ENCODE peak calls at places on chromosome 20, in ten cellular contexts. V, A, O, B, R, C, W, D, N and Q are unnamed samples. For H3K9me2, the result is how much of the 10 kb centered on the place peaks cover.

GRCh38 chr20:1934578-1935573 is 39.7 kb downstream of the SIRPA start:
- DNase-seq in V (peak), A (no peak), O (no peak), B (peak), R (no peak), C (peak), W (no peak), D (no peak), N (no peak), Q (no peak)

GRCh38 chr20:33798444-33798843 is 12.7 kb upstream of the CHMP4B start:
- DNase-seq in V (no peak), A (no peak), O (no peak), B (no peak), R (no peak), C (no peak), W (no peak), D (no peak), N (no peak), Q (no peak)

GRCh38 chr20:33657704-33658095 is 4.4 kb upstream of the C20orf144 start:
- DNase-seq in V (no peak), A (no peak), O (no peak), B (no peak), R (no peak), C (peak), W (no peak), D (no peak), N (no peak), Q (no peak)

GRCh38 chr20:16362642-16363041 is 210.6 kb downstream of the KIF16B start:
- DNase-seq in V (no peak), A (no peak), O (no peak), B (no peak), R (no peak), C (no peak), W (no peak), D (no peak), N (no peak), Q (peak)

GRCh38 chr20:56872620-56873458 is 243.7 kb downstream of the TFAP2C start:
- DNase-seq in V (no peak), A (no peak), O (no peak), B (peak), R (no peak), C (no peak), W (no peak), D (no peak), N (no peak), Q (peak)

GRCh38 chr20:5020760-5021159 is 19.4 kb upstream of the SLC23A2 start:
- DNase-seq in V (no peak), A (no peak), O (no peak), B (no peak), R (no peak), C (no peak), W (no peak), D (no peak), N (no peak), Q (no peak)

GRCh38 chr20:59777321-59777705 is 156.1 kb downstream of the SYCP2 start:
- DNase-seq in V (no peak), A (no peak), O (no peak), B (no peak), R (no peak), C (peak), W (no peak), D (no peak), N (no peak), Q (no peak)

GRCh38 chr20:4944518-4944917 is 56.8 kb downstream of the SLC23A2 start:
- DNase-seq in V (no peak), A (no peak), O (no peak), B (peak), R (no peak), C (no peak), W (no peak), D (no peak), N (no peak), Q (no peak)

GRCh38 chr20:23889775-23890187 is 10.2 kb upstream of the CST5 start:
- DNase-seq in V (peak), A (peak), O (peak), B (peak), R (peak), C (peak), W (peak), D (peak), N (peak), Q (peak)

GRCh38 chr20:34334654-34335407 is 28.2 kb upstream of the ITCH start:
- DNase-seq in V (no peak), A (no peak), O (no peak), B (no peak), R (no peak), C (no peak), W (peak), D (no peak), N (no peak), Q (peak)

GRCh38 chr20:38057351-38057972 is 23.9 kb downstream of the RPRD1B start:
- DNase-seq in V (peak), A (peak), O (peak), B (peak), R (peak), C (peak), W (peak), D (peak), N (peak), Q (peak)

GRCh38 chr20:46523696-46524328 is 10.5 kb upstream of the ZNF334 start:
- DNase-seq in V (peak), A (peak), O (no peak), B (peak), R (no peak), C (no peak), W (no peak), D (peak), N (peak), Q (peak)

GRCh38 chr20:46275091-46275490 is 33.2 kb downstream of the CDH22 start:
- DNase-seq in V (no peak), A (no peak), O (no peak), B (no peak), R (no peak), C (no peak), W (no peak), D (no peak), N (no peak), Q (no peak)

GRCh38 chr20:24419786-24420185 is 49.6 kb upstream of the SYNDIG1 start:
- DNase-seq in V (no peak), A (no peak), O (no peak), B (no peak), R (no peak), C (no peak), W (no peak), D (no peak), N (no peak), Q (no peak)

GRCh38 chr20:32140603-32141002 is 31.1 kb downstream of the TM9SF4 start:
- DNase-seq in V (no peak), A (no peak), O (no peak), B (no peak), R (no peak), C (no peak), W (no peak), D (no peak), N (no peak), Q (no peak)

GRCh38 chr20:14986026-14986655 is 648.7 kb upstream of the FLRT3 start:
- DNase-seq in V (peak), A (no peak), O (no peak), B (no peak), R (no peak), C (no peak), W (peak), D (no peak), N (no peak), Q (peak)

GRCh38 chr20:32943490-32944052 is 60.7 kb downstream of the SUN5 start:
- DNase-seq in V (no peak), A (no peak), O (no peak), B (no peak), R (no peak), C (no peak), W (no peak), D (peak), N (no peak), Q (no peak)

GRCh38 chr20:59424976-59425375 is 124.6 kb downstream of the EDN3 start:
- DNase-seq in V (no peak), A (no peak), O (no peak), B (no peak), R (no peak), C (no peak), W (no peak), D (no peak), N (no peak), Q (no peak)

GRCh38 chr20:6034134-6034969 is 19.5 kb downstream of the LRRN4 start:
- DNase-seq in V (no peak), A (peak), O (no peak), B (no peak), R (no peak), C (no peak), W (no peak), D (no peak), N (no peak), Q (no peak)

GRCh38 chr20:8248051-8248450 is 116.0 kb downstream of the PLCB1 start:
- DNase-seq in V (no peak), A (no peak), O (no peak), B (no peak), R (no peak), C (no peak), W (no peak), D (no peak), N (no peak), Q (no peak)

GRCh38 chr20:62201173-62202082 is 18.6 kb downstream of the MTG2 start:
- DNase-seq in V (no peak), A (no peak), O (peak), B (no peak), R (no peak), C (no peak), W (no peak), D (no peak), N (no peak), Q (no peak)

GRCh38 chr20:62200491-62201172 is 17.8 kb downstream of the MTG2 start:
- DNase-seq in V (no peak), A (no peak), O (no peak), B (no peak), R (no peak), C (no peak), W (no peak), D (no peak), N (no peak), Q (no peak)

GRCh38 chr20:62202083-62202395 is 18.0 kb downstream of the HRH3 start:
- DNase-seq in V (no peak), A (no peak), O (no peak), B (peak), R (no peak), C (no peak), W (no peak), D (no peak), N (no peak), Q (peak)

GRCh38 chr20:62203378-62204030 is 16.6 kb downstream of the HRH3 start:
- DNase-seq in V (no peak), A (no peak), O (no peak), B (no peak), R (no peak), C (no peak), W (no peak), D (no peak), N (no peak), Q (peak)

GRCh38 chr20:62202676-62203377 is 17.3 kb downstream of the HRH3 start:
- DNase-seq in V (no peak), A (no peak), O (no peak), B (no peak), R (no peak), C (no peak), W (no peak), D (no peak), N (no peak), Q (no peak)
- H3K9me2 ChIP-seq in V (under half), A (under half), O (under half), B (under half), R (under half), C (under half), W (under half), D (under half), N (under half), Q (under half)

GRCh38 chr20:51135926-51136325 is 113.0 kb upstream of the KCNG1 start:
- DNase-seq in V (no peak), A (no peak), O (no peak), B (no peak), R (no peak), C (no peak), W (no peak), D (no peak), N (no peak), Q (no peak)

GRCh38 chr20:51131806-51132205 is 108.9 kb upstream of the KCNG1 start:
- DNase-seq in V (no peak), A (no peak), O (no peak), B (no peak), R (no peak), C (no peak), W (no peak), D (no peak), N (no peak), Q (no peak)

GRCh38 chr20:51134405-51134804 is 111.5 kb upstream of the KCNG1 start:
- DNase-seq in V (no peak), A (no peak), O (no peak), B (no peak), R (no peak), C (no peak), W (no peak), D (no peak), N (no peak), Q (no peak)

GRCh38 chr20:51129201-51129671 is 106.3 kb upstream of the KCNG1 start:
- DNase-seq in V (no peak), A (no peak), O (peak), B (no peak), R (no peak), C (peak), W (no peak), D (no peak), N (no peak), Q (no peak)

GRCh38 chr20:51132286-51132810 is 109.4 kb upstream of the KCNG1 start:
- DNase-seq in V (no peak), A (no peak), O (no peak), B (peak), R (no peak), C (no peak), W (no peak), D (no peak), N (no peak), Q (peak)
- H3K9me2 ChIP-seq in V (under half), A (under half), O (under half), B (under half), R (under half), C (under half), W (under half), D (under half), N (under half), Q (under half)

GRCh38 chr20:3367125-3367524 is 40.3 kb downstream of the DNAAF9 start:
- DNase-seq in V (no peak), A (peak), O (no peak), B (no peak), R (no peak), C (no peak), W (no peak), D (no peak), N (no peak), Q (no peak)

GRCh38 chr20:3360752-3361151 is 46.7 kb downstream of the DNAAF9 start:
- DNase-seq in V (no peak), A (no peak), O (no peak), B (no peak), R (no peak), C (no peak), W (no peak), D (no peak), N (no peak), Q (no peak)

GRCh38 chr20:3358676-3359340 is 48.7 kb downstream of the DNAAF9 start:
- DNase-seq in V (peak), A (no peak), O (no peak), B (no peak), R (no peak), C (no peak), W (no peak), D (peak), N (no peak), Q (no peak)

GRCh38 chr20:3364323-3365013 is 43.0 kb downstream of the DNAAF9 start:
- DNase-seq in V (no peak), A (no peak), O (no peak), B (no peak), R (no peak), C (no peak), W (no peak), D (no peak), N (no peak), Q (no peak)
- H3K9me2 ChIP-seq in V (under half), A (under half), O (under half), B (under half), R (under half), C (under half), W (under half), D (under half), N (under half), Q (under half)

GRCh38 chr20:36215778-36216177 is 20.5 kb upstream of the AAR2 start:
- DNase-seq in V (no peak), A (no peak), O (no peak), B (no peak), R (no peak), C (no peak), W (no peak), D (no peak), N (no peak), Q (no peak)

GRCh38 chr20:36216314-36217025 is 19.8 kb upstream of the AAR2 start:
- DNase-seq in V (no peak), A (no peak), O (no peak), B (no peak), R (no peak), C (no peak), W (no peak), D (no peak), N (no peak), Q (no peak)

GRCh38 chr20:36213362-36213761 is 22.9 kb upstream of the AAR2 start:
- DNase-seq in V (no peak), A (no peak), O (no peak), B (no peak), R (no peak), C (no peak), W (no peak), D (no peak), N (no peak), Q (no peak)

GRCh38 chr20:36217226-36217625 is 19.1 kb upstream of the AAR2 start:
- DNase-seq in V (peak), A (no peak), O (no peak), B (no peak), R (peak), C (no peak), W (peak), D (peak), N (peak), Q (peak)

GRCh38 chr20:36214684-36215256 is 21.5 kb upstream of the AAR2 start:
- DNase-seq in V (peak), A (peak), O (peak), B (peak), R (no peak), C (peak), W (no peak), D (peak), N (peak), Q (peak)
- H3K9me2 ChIP-seq in V (under half), A (under half), O (under half), B (under half), R (under half), C (under half), W (under half), D (under half), N (under half), Q (under half)

GRCh38 chr20:45055056-45055455 is 45.9 kb downstream of the KCNS1 start:
- DNase-seq in V (no peak), A (peak), O (no peak), B (no peak), R (no peak), C (no peak), W (no peak), D (no peak), N (no peak), Q (no peak)
- H3K9me2 ChIP-seq in V (under half), A (under half), O (under half), B (under half), R (under half), C (under half), W (under half), D (under half), N (under half), Q (under half)

DNA sequence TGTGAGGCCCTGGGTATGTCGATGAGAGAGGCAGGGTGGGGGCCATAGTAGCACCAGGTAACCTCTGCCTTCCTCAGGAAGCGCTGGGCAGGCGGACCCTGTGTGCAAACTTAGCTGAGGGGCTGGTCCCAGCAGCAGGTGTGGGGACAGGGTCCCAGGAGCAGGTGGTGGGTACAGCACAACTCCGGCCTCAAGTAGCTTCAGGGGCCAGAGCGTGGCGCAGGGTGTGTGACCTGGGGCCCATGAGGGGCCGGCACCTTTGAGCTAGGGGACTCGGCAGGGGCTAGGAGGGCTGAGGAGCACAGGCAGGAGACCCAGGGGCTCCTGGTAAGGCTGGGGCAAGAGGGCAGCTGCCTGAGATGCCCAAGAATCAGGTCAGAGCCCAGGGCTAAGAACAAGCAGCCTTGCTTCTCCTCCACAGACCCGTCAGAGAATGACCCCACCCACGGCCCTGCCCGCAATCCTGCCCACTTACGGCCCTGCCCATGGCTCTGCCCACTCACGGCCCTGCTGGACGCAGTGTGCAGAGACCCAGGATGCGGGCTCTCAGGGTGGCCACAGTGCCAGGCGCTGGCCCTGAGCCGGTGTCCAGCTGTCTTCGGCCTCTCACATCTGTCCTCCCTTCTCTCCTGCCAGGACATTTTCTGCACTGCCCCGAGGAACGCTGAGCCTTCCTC is 30.9 kb downstream of the CHRNA4 start:
- DNase-seq in V (no peak), A (no peak), O (no peak), B (no peak), R (no peak), C (no peak), W (no peak), D (no peak), N (no peak), Q (no peak)
- H3K9me2 ChIP-seq in V (under half), A (under half), O (under half), B (under half), R (under half), C (under half), W (under half), D (under half), N (under half), Q (under half)

GRCh38 chr20:54137115-54137514 is 36.7 kb downstream of the CYP24A1 start:
- DNase-seq in V (no peak), A (no peak), O (no peak), B (peak), R (no peak), C (no peak), W (no peak), D (no peak), N (no peak), Q (no peak)

GRCh38 chr20:54140067-54140466 is 33.7 kb downstream of the CYP24A1 start:
- DNase-seq in V (no peak), A (no peak), O (no peak), B (no peak), R (no peak), C (no peak), W (no peak), D (no peak), N (no peak), Q (peak)

GRCh38 chr20:54139188-54139587 is 34.6 kb downstream of the CYP24A1 start:
- DNase-seq in V (no peak), A (no peak), O (no peak), B (peak), R (peak), C (no peak), W (no peak), D (no peak), N (no peak), Q (peak)

GRCh38 chr20:54140486-54140885 is 33.3 kb downstream of the CYP24A1 start:
- DNase-seq in V (no peak), A (no peak), O (no peak), B (peak), R (no peak), C (no peak), W (no peak), D (no peak), N (no peak), Q (no peak)

DNA sequence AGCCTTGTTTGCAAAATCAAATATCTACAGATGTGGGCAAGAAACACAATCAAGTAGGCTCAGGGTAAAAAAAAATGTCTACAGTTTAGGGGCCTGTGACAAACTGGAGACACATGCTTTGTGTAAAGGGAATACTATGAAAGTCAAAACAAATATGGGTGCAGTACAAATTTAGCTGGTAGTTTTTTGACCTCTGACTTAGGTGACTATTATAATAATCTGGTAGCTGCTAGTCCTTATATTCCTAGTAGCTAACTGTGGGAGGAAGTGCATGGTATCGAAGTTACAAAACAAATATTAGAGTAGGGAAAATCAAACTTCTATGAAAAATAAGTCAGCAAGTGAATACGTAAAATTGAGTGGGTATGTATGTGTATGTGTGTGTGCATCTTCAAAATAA is 35.4 kb downstream of the CYP24A1 start:
- DNase-seq in V (no peak), A (no peak), O (no peak), B (no peak), R (no peak), C (no peak), W (no peak), D (no peak), N (no peak), Q (peak)
- H3K9me2 ChIP-seq in V (under half), A (under half), O (under half), B (under half), R (under half), C (under half), W (under half), D (under half), N (under half), Q (under half)

GRCh38 chr20:39081255-39081654 is 119.1 kb downstream of the DHX35 start:
- DNase-seq in V (peak), A (peak), O (peak), B (peak), R (peak), C (peak), W (peak), D (peak), N (peak), Q (peak)

GRCh38 chr20:39082686-39083085 is 120.5 kb downstream of the DHX35 start:
- DNase-seq in V (no peak), A (no peak), O (no peak), B (no peak), R (no peak), C (no peak), W (no peak), D (no peak), N (no peak), Q (no peak)

GRCh38 chr20:39076958-39077357 is 114.8 kb downstream of the DHX35 start:
- DNase-seq in V (no peak), A (no peak), O (no peak), B (no peak), R (no peak), C (no peak), W (no peak), D (no peak), N (no peak), Q (no peak)

GRCh38 chr20:39083781-39084180 is 121.6 kb downstream of the DHX35 start:
- DNase-seq in V (no peak), A (no peak), O (no peak), B (no peak), R (no peak), C (no peak), W (no peak), D (no peak), N (no peak), Q (no peak)

GRCh38 chr20:39080326-39080725 is 118.2 kb downstream of the DHX35 start:
- DNase-seq in V (no peak), A (no peak), O (no peak), B (no peak), R (no peak), C (no peak), W (no peak), D (no peak), N (no peak), Q (no peak)
- H3K9me2 ChIP-seq in V (under half), A (under half), O (under half), B (under half), R (under half), C (under half), W (under half), D (under half), N (under half), Q (under half)